ENCODE peak calls at places on chromosomes 12 and 14, in five cellular contexts. M, K, L, Z and O are unnamed samples.
A peak's percentile ranks its signal among the peaks of the same experiment; 100 is the strongest.

GRCh38 chr12:89954259-89954658 is 245.6 kb upstream of the ATP2B1 start:
- DNase-seq in M (no peak), K (no peak), L (no peak), Z (no peak), O (no peak)

GRCh38 chr14:94165744-94166143 is 8.4 kb upstream of the PPP4R4 start:
- DNase-seq in M (no peak), K (no peak), L (no peak), Z (no peak), O (no peak)

GRCh38 chr14:64983439-64984310 is 3.0 kb upstream of the FNTB start:
- DNase-seq in M (peak; percentile 61), K (no peak), L (no peak), Z (no peak), O (no peak)

GRCh38 chr14:65709576-65709975 is 297.0 kb downstream of the FUT8 start:
- DNase-seq in M (no peak), K (no peak), L (no peak), Z (no peak), O (no peak)

GRCh38 chr12:42421844-42422779 is 96.1 kb downstream of the PPHLN1 start:
- DNase-seq in M (peak; percentile 24), K (no peak), L (no peak), Z (no peak), O (no peak)

GRCh38 chr14:49505026-49505766 is 81.0 kb downstream of the RPS29 start:
- DNase-seq in M (no peak), K (no peak), L (no peak), Z (no peak), O (no peak)

GRCh38 chr12:80412343-80412953 is 31.6 kb upstream of the PTPRQ start:
- DNase-seq in M (peak; percentile 51), K (peak; percentile 38), L (no peak), Z (no peak), O (no peak)

GRCh38 chr12:109595321-109595902 is 21.8 kb downstream of the MVK start:
- DNase-seq in M (no peak), K (no peak), L (no peak), Z (no peak), O (no peak)

GRCh38 chr14:101772770-101773169 is 11.3 kb downstream of the PPP2R5C start:
- DNase-seq in M (no peak), K (no peak), L (no peak), Z (no peak), O (peak; percentile 45)

GRCh38 chr12:69898236-69898635 is 73.2 kb downstream of the MYRFL start:
- DNase-seq in M (peak; percentile 54), K (no peak), L (no peak), Z (no peak), O (no peak)

GRCh38 chr14:68363841-68364711 is 428.8 kb downstream of the ZFP36L1 start:
- DNase-seq in M (no peak), K (no peak), L (peak; percentile 73), Z (no peak), O (no peak)

GRCh38 chr12:42732908-42733411 is 143.4 kb upstream of the PRICKLE1 start:
- DNase-seq in M (no peak), K (no peak), L (no peak), Z (no peak), O (no peak)

GRCh38 chr12:99736760-99737159 is 89.2 kb downstream of the GARIN6 start:
- DNase-seq in M (no peak), K (no peak), L (no peak), Z (no peak), O (no peak)

GRCh38 chr14:32350020-32350419 is 20.9 kb downstream of the AKAP6 start:
- DNase-seq in M (no peak), K (no peak), L (no peak), Z (no peak), O (no peak)

GRCh38 chr12:117377758-117378157 is 16.3 kb upstream of the NOS1 start:
- DNase-seq in M (no peak), K (no peak), L (no peak), Z (no peak), O (no peak)

GRCh38 chr12:6553051-6553868 is 2.6 kb downstream of the IFFO1 start:
- DNase-seq in M (peak; percentile 73), K (no peak), L (no peak), Z (no peak), O (no peak)

GRCh38 chr12:21775130-21775920 is 819 bp upstream of the KCNJ8 start:
- DNase-seq in M (no peak), K (no peak), L (no peak), Z (no peak), O (no peak)

GRCh38 chr14:32192712-32193373 is 9.0 kb upstream of the RNU6-7 start:
- DNase-seq in M (no peak), K (no peak), L (no peak), Z (no peak), O (no peak)

GRCh38 chr12:50059440-50060119 is 2.2 kb downstream of the ASIC1 start:
- DNase-seq in M (no peak), K (no peak), L (no peak), Z (peak; percentile 23), O (no peak)

GRCh38 chr14:77145975-77146740 is 4.6 kb upstream of the ZDHHC22 start:
- DNase-seq in M (no peak), K (no peak), L (no peak), Z (no peak), O (peak; percentile 59)

GRCh38 chr14:53399057-53399456 is 245.9 kb upstream of the DDHD1 start:
- DNase-seq in M (peak; percentile 24), K (no peak), L (no peak), Z (no peak), O (no peak)

GRCh38 chr14:73455294-73455693 is 3.1 kb downstream of the NUMB start:
- DNase-seq in M (no peak), K (no peak), L (no peak), Z (no peak), O (no peak)

GRCh38 chr12:26647091-26647490 is 185.9 kb downstream of the ITPR2 start:
- DNase-seq in M (no peak), K (no peak), L (no peak), Z (no peak), O (no peak)

GRCh38 chr14:65565948-65566347 is 153.4 kb downstream of the FUT8 start:
- DNase-seq in M (no peak), K (no peak), L (no peak), Z (no peak), O (no peak)

GRCh38 chr12:71562681-71563595 is 100.7 kb downstream of the ZFC3H1 start:
- DNase-seq in M (no peak), K (no peak), L (no peak), Z (no peak), O (no peak)